ENCODE peak calls at places on chromosome 18, in five cellular contexts. I is ecto neural progenitor cell, O is glutamatergic neuron, G is neural progenitor cell, P is GM23248. K is an unnamed sample.

GRCh38 chr18:9001209-9001608 is 101.3 kb upstream of the NDUFV2 start:
- DNase-seq in P (no peak), G (no peak), I (no peak), O (no peak), K (no peak)

GRCh38 chr18:51278045-51278649 is 80.7 kb upstream of the MEX3C start:
- DNase-seq in G (peak), P (peak), O (peak), I (peak), K (peak)

GRCh38 chr18:41732371-41732770 is 222.7 kb upstream of the PIK3C3 start:
- DNase-seq in O (no peak), P (no peak), G (no peak), I (no peak), K (no peak)

GRCh38 chr18:74550886-74551285 is 16.6 kb downstream of the CNDP1 start:
- DNase-seq in G (no peak), O (no peak), I (no peak), P (no peak), K (no peak)

GRCh38 chr18:21112543-21113105 is 1.0 kb upstream of the ROCK1 start:
- DNase-seq in O (no peak), G (no peak), P (peak), I (no peak), K (peak)

GRCh38 chr18:54828986-54829385 is 709 bp downstream of the RAB27B start:
- DNase-seq in P (peak), I (no peak), O (no peak), G (no peak), K (no peak)

GRCh38 chr18:13725566-13726227 is 661 bp downstream of the FAM210A start:
- DNase-seq in P (peak), I (no peak), G (no peak), O (no peak), K (peak)

GRCh38 chr18:48854780-48855179 is 96.0 kb downstream of the SMAD7 start:
- DNase-seq in O (no peak), I (no peak), P (no peak), G (no peak), K (no peak)

GRCh38 chr18:11523809-11524208 is 85.6 kb upstream of the SLC35G4 start:
- DNase-seq in P (peak), I (no peak), G (no peak), O (no peak), K (no peak)

GRCh38 chr18:54119524-54120019 is 104.9 kb downstream of the MBD2 start:
- DNase-seq in I (no peak), O (no peak), P (peak), G (peak), K (peak)

GRCh38 chr18:48955528-48956261 is 4.9 kb upstream of the SMAD7 start:
- DNase-seq in O (no peak), I (no peak), G (peak), P (peak), K (no peak)

GRCh38 chr18:57749604-57749970 is 53.5 kb downstream of the ATP8B1 start:
- DNase-seq in O (no peak), I (no peak), G (no peak), P (no peak), K (no peak)

GRCh38 chr18:54023471-54023870 is 201.0 kb downstream of the MBD2 start:
- DNase-seq in G (no peak), O (no peak), I (no peak), P (peak), K (no peak)

GRCh38 chr18:48488388-48488850 is 50.4 kb upstream of the CTIF start:
- DNase-seq in O (no peak), I (no peak), G (no peak), P (peak), K (no peak)

GRCh38 chr18:58223717-58224424 is 179.8 kb downstream of the NEDD4L start:
- DNase-seq in G (no peak), O (no peak), P (peak), I (no peak), K (no peak)

GRCh38 chr18:78658531-78658930 is 321.1 kb upstream of the SALL3 start:
- DNase-seq in G (no peak), P (no peak), I (no peak), O (no peak), K (no peak)

GRCh38 chr18:58528011-58528367 is 100.9 kb downstream of the ALPK2 start:
- DNase-seq in I (no peak), P (peak), O (no peak), G (no peak), K (peak)

GRCh38 chr18:70216788-70217187 is 11.3 kb upstream of the RTTN start:
- DNase-seq in O (no peak), I (no peak), G (no peak), P (no peak), K (no peak)

GRCh38 chr18:50080932-50081560 is 113.9 kb downstream of the MYO5B start:
- DNase-seq in I (no peak), O (no peak), G (no peak), P (no peak), K (no peak)

GRCh38 chr18:43507842-43508481 is 230.7 kb upstream of the SYT4 start:
- DNase-seq in I (no peak), P (peak), O (no peak), G (no peak), K (no peak)

GRCh38 chr18:37261246-37261927 is 304.2 kb downstream of the CELF4 start:
- DNase-seq in O (peak), P (no peak), I (no peak), G (no peak), K (peak)

K was measured in NCI-H82.